ENCODE peak calls at places on chromosome 1, in four cellular contexts. P is IMR-90, Q is GM12878, R is A549. J is an unnamed sample. For H3K9me3, the result is how much of the 10 kb centered on the place peaks cover.

GRCh38 chr1:226643701-226644540 is 95.2 kb downstream of the ITPKB start:
- ATAC-seq in P (no peak), Q (peak), R (no peak), J (no peak)

GRCh38 chr1:9573723-9574122 is 15.0 kb upstream of the TMEM201 start:
- ATAC-seq in P (no peak), Q (peak), R (no peak), J (no peak)

GRCh38 chr1:3247521-3248031 is 178.6 kb downstream of the PRDM16 start:
- ATAC-seq in P (no peak), Q (no peak), R (no peak), J (no peak)

GRCh38 chr1:213796525-213796924 is 191.2 kb upstream of the PROX1 start:
- ATAC-seq in P (no peak), Q (no peak), R (no peak), J (no peak)

GRCh38 chr1:21754583-21754982 is 28.4 kb downstream of the USP48 start:
- ATAC-seq in P (no peak), Q (peak), R (no peak), J (no peak)

GRCh38 chr1:206679738-206680211 is 4.9 kb upstream of the MAPKAPK2 start:
- ATAC-seq in P (no peak), Q (peak), R (no peak), J (no peak)

GRCh38 chr1:214702561-214702960 is 99.6 kb downstream of the CENPF start:
- ATAC-seq in P (no peak), Q (peak), R (no peak), J (no peak)

GRCh38 chr1:203776636-203777035 is 11.7 kb downstream of the LAX1 start:
- ATAC-seq in P (peak), Q (peak), R (peak), J (no peak)

GRCh38 chr1:1052003-1052840 is 21.9 kb downstream of the RNF223 start:
- ATAC-seq in P (no peak), Q (no peak), R (no peak), J (no peak)

GRCh38 chr1:177706977-177707376 is 262.9 kb downstream of the SEC16B start:
- ATAC-seq in P (no peak), Q (no peak), R (no peak), J (no peak)

GRCh38 chr1:93593868-93594602 is 87.6 kb downstream of the BCAR3 start:
- ATAC-seq in P (peak), Q (no peak), R (no peak), J (no peak)

GRCh38 chr1:21623411-21623961 is 45.7 kb downstream of the RAP1GAP start:
- ATAC-seq in P (no peak), Q (no peak), R (no peak), J (no peak)

GRCh38 chr1:216823731-216824130 is 100.5 kb upstream of the ESRRG start:
- ATAC-seq in P (no peak), Q (no peak), R (no peak), J (no peak)

GRCh38 chr1:64828829-64829228 is 84.0 kb downstream of the RAVER2 start:
- ATAC-seq in P (no peak), Q (no peak), R (no peak), J (no peak)

GRCh38 chr1:205858141-205858961 is 8.4 kb upstream of the PM20D1 start:
- ATAC-seq in P (no peak), Q (no peak), R (no peak), J (no peak)

GRCh38 chr1:119276558-119276957 is 92.0 kb upstream of the HAO2 start:
- ATAC-seq in P (no peak), Q (peak), R (no peak), J (no peak)

GRCh38 chr1:9031484-9032259 is 5.4 kb upstream of the SLC2A7 start:
- ATAC-seq in P (no peak), Q (no peak), R (no peak), J (no peak)

DNA sequence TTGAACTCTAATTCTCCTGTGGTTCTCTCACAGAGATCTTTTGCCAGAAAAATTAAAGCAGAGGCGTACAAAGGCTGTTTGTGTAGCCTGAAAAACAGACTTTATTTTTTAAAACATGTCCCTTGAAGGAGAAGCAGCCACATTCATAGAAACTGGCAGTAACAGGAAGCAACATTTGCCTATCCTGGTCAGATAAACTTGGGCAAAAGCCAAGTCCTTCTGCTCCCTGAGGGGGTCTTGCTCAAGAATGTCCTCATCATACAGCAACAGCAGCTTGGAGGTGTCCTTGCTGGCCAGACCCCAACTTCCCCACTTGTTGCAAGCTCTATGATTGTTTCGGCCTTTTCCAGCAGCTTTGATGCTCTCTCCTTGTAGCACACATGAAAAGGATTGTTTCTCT is 36.3 kb downstream of the MSTO1 start:
- ATAC-seq in P (no peak), Q (no peak), R (no peak), J (peak)
- H3K9me3 ChIP-seq in P (under half), Q (under half), R (under half), J (under half)

GRCh38 chr1:41726899-41727748 is 191.6 kb downstream of the HIVEP3 start:
- ATAC-seq in P (no peak), Q (peak), R (peak), J (peak)
- H3K4me3 ChIP-seq in P (no peak), Q (peak), R (no peak), J (no peak)

GRCh38 chr1:155272466-155273133 is 704 bp downstream of the CLK2 start:
- ATAC-seq in P (peak), Q (no peak), R (peak), J (peak)
- TF ChIP-seq POLR2A in P (no peak), Q (no peak), R (no peak), J (no peak)

DNA sequence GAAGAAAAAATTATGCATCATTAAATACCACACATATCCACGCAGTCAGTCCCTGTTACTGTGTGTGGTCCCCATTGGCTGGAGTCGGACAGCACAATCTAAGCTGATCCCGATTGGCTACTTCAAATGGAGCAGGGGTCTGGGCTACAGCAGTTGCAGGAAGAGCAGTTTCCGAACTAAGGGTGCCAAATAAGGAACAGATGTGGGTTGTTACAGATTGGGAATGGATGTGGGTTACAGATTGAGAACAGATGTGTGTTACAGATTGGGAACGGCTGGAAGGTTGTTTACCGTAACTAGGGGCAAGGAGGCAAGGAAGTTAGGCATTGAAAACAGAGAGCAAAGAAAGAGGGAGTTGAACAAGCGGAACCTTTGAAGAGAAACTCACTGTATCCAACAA is 19.9 kb downstream of the OR2L13 start:
- ATAC-seq in P (no peak), Q (no peak), R (no peak), J (no peak)
- H3K9me3 ChIP-seq in P (under half), Q (under half), R (under half), J (under half)

DNA sequence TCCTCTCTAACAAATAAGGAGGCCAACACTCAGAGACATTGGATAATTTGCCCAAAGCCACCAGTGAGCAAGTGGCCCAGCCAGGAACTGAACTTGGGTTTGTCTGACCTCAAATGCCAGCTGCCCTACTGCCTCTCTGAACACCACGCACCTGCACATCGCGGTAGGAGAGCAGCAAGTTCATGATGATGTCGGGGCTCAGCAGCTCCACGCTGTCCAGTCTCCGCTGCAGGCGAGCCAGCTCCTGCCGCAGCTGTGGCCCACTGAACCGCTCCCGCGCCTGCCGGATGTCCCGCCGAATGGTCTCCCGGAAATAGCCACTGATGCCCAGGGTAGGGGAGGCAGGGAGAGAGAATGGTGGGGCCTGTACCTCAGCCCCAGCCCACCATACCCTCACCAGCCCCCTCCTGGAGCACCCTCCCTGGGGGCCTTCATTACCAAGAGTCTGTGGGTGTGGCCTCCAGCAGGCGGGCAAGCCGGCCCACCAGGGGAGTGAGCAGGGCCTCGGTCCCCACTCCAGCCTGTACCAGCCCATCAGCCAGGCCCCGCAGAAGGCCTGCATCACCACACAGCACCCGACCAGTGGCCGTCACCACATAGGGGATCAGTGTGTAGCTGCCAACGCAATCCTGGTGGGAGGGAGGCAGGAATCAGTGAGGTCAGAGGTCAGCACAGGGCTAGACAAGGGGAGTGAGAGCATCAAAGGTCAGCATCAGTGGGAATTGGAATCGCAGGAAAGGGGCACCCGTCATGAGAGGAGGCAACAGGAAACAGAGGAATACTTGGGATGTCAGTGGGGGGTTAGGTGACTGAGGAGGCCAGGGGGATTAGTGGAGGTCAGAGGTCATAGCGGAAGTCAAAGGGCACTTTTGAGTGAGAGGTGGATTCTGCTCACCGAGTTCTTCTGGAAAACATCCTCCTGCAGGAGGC is 2.7 kb downstream of the MAP3K6 start:
- ATAC-seq in P (no peak), Q (no peak), R (no peak), J (no peak)
- H3K4me3 ChIP-seq in P (no peak), Q (no peak), R (no peak), J (no peak)

GRCh38 chr1:117067528-117068370 is 7.6 kb downstream of the TTF2 start:
- ATAC-seq in P (peak), Q (peak), R (peak), J (peak)
- TF ChIP-seq POLR2A in P (peak), Q (no peak), R (no peak), J (no peak)

GRCh38 chr1:4565169-4565568 is 89.2 kb upstream of the AJAP1 start:
- ATAC-seq in P (no peak), Q (no peak), R (no peak), J (no peak)

GRCh38 chr1:4564083-4564482 is 90.3 kb upstream of the AJAP1 start:
- ATAC-seq in P (no peak), Q (no peak), R (no peak), J (no peak)

GRCh38 chr1:4561213-4561612 is 93.2 kb upstream of the AJAP1 start:
- ATAC-seq in P (no peak), Q (no peak), R (no peak), J (no peak)

GRCh38 chr1:4562321-4562720 is 92.1 kb upstream of the AJAP1 start:
- ATAC-seq in P (no peak), Q (no peak), R (no peak), J (no peak)

DNA sequence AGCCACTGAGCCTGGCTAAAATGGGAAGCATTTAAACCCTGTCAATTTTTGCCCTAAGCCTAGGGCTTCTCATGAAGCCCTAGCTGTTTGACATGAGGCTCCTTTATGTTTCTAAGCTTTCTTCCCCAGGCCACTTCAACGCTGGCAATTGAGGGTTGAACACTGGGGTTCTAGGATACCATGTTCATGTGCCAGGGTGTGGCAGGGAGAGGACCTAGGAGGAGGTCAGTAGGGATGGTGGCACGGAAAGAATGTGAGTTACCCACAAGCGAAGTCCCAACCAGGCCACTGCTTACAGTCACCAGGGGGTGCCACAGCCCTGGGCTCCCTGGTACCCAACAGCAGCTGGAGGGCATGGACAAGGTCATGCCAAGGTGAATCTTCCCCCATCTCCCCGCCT is 90.8 kb upstream of the AJAP1 start:
- ATAC-seq in P (no peak), Q (no peak), R (no peak), J (no peak)
- H3K9me3 ChIP-seq in P (under half), Q (under half), R (under half), J (under half)